ENCODE peak calls at places on chromosome 7, in five cellular contexts. One of them, this sample, is unnamed.
A peak's percentile ranks its signal among the peaks of the same experiment; 100 is the strongest.

GRCh38 chr7:6453737-6454136 is 6.0 kb upstream of the DAGLB start:
- DNase-seq in mesendoderm: no peak
- DNase-seq in pancreas: no peak
- DNase-seq in PC-3: peak; percentile 92
- DNase-seq in CD4-positive, CD25-positive, alpha-beta regulatory T cell: no peak
- DNase-seq in this sample: peak; percentile 96

GRCh38 chr7:46558482-46559193 is 637.6 kb upstream of the IGFBP3 start:
- DNase-seq in mesendoderm: no peak
- DNase-seq in pancreas: no peak
- DNase-seq in CD4-positive, CD25-positive, alpha-beta regulatory T cell: no peak
- DNase-seq in PC-3: peak; percentile 35
- DNase-seq in this sample: no peak

GRCh38 chr7:114885836-114886235 is 36.1 kb upstream of the MDFIC start:
- DNase-seq in mesendoderm: no peak
- DNase-seq in CD4-positive, CD25-positive, alpha-beta regulatory T cell: no peak
- DNase-seq in PC-3: peak; percentile 60
- DNase-seq in pancreas: no peak
- DNase-seq in this sample: no peak

GRCh38 chr7:4819450-4820404 is 42.1 kb downstream of the PAPOLB start:
- DNase-seq in PC-3: no peak
- DNase-seq in mesendoderm: no peak
- DNase-seq in pancreas: no peak
- DNase-seq in CD4-positive, CD25-positive, alpha-beta regulatory T cell: no peak
- DNase-seq in this sample: no peak

GRCh38 chr7:16421333-16422099 is at the start of gene CRPPA:
- DNase-seq in CD4-positive, CD25-positive, alpha-beta regulatory T cell: peak; percentile 54
- DNase-seq in PC-3: no peak
- DNase-seq in mesendoderm: peak; percentile 69
- DNase-seq in pancreas: peak; percentile 38
- DNase-seq in this sample: peak; percentile 74

GRCh38 chr7:101940830-101941229 is 123.4 kb downstream of the CUX1 start:
- DNase-seq in pancreas: no peak
- DNase-seq in CD4-positive, CD25-positive, alpha-beta regulatory T cell: no peak
- DNase-seq in mesendoderm: peak; percentile 93
- DNase-seq in PC-3: no peak
- DNase-seq in this sample: no peak

GRCh38 chr7:112462236-112462635 is 12.0 kb downstream of the IFRD1 start:
- DNase-seq in PC-3: peak; percentile 49
- DNase-seq in CD4-positive, CD25-positive, alpha-beta regulatory T cell: no peak
- DNase-seq in pancreas: peak; percentile 72
- DNase-seq in mesendoderm: no peak
- DNase-seq in this sample: peak; percentile 64

GRCh38 chr7:115678049-115678982 is 352.2 kb downstream of the TFEC start:
- DNase-seq in CD4-positive, CD25-positive, alpha-beta regulatory T cell: no peak
- DNase-seq in mesendoderm: no peak
- DNase-seq in pancreas: peak; percentile 64
- DNase-seq in PC-3: peak; percentile 65
- DNase-seq in this sample: no peak

GRCh38 chr7:159108491-159108890 is 36.2 kb downstream of the VIPR2 start:
- DNase-seq in PC-3: no peak
- DNase-seq in CD4-positive, CD25-positive, alpha-beta regulatory T cell: no peak
- DNase-seq in pancreas: no peak
- DNase-seq in mesendoderm: no peak
- DNase-seq in this sample: no peak

GRCh38 chr7:67671006-67671405 is 674.4 kb downstream of the TYW1 start:
- DNase-seq in CD4-positive, CD25-positive, alpha-beta regulatory T cell: no peak
- DNase-seq in PC-3: no peak
- DNase-seq in mesendoderm: no peak
- DNase-seq in pancreas: no peak
- DNase-seq in this sample: no peak

GRCh38 chr7:91685544-91685943 is 195.0 kb downstream of the MTERF1 start:
- DNase-seq in mesendoderm: no peak
- DNase-seq in pancreas: no peak
- DNase-seq in PC-3: no peak
- DNase-seq in CD4-positive, CD25-positive, alpha-beta regulatory T cell: no peak
- DNase-seq in this sample: no peak

GRCh38 chr7:55048221-55048859 is 29.5 kb downstream of the EGFR start:
- DNase-seq in CD4-positive, CD25-positive, alpha-beta regulatory T cell: no peak
- DNase-seq in PC-3: peak; percentile 23
- DNase-seq in mesendoderm: no peak
- DNase-seq in pancreas: peak; percentile 41
- DNase-seq in this sample: no peak

GRCh38 chr7:94396606-94397005 is 1.9 kb downstream of the COL1A2 start:
- DNase-seq in PC-3: no peak
- DNase-seq in CD4-positive, CD25-positive, alpha-beta regulatory T cell: no peak
- DNase-seq in mesendoderm: no peak
- DNase-seq in pancreas: no peak
- DNase-seq in this sample: no peak

GRCh38 chr7:192035-192649 is at the start of gene FAM20C:
- DNase-seq in PC-3: peak; percentile 75
- DNase-seq in mesendoderm: peak; percentile 61
- DNase-seq in pancreas: peak; percentile 87
- DNase-seq in CD4-positive, CD25-positive, alpha-beta regulatory T cell: peak; percentile 18
- DNase-seq in this sample: peak; percentile 51

GRCh38 chr7:78083466-78084120 is 285.0 kb downstream of the PHTF2 start:
- DNase-seq in mesendoderm: no peak
- DNase-seq in CD4-positive, CD25-positive, alpha-beta regulatory T cell: no peak
- DNase-seq in PC-3: peak; percentile 32
- DNase-seq in pancreas: no peak
- DNase-seq in this sample: peak; percentile 59

GRCh38 chr7:107555893-107556292 is 7.8 kb downstream of the COG5 start:
- DNase-seq in pancreas: no peak
- DNase-seq in PC-3: no peak
- DNase-seq in CD4-positive, CD25-positive, alpha-beta regulatory T cell: no peak
- DNase-seq in mesendoderm: no peak
- DNase-seq in this sample: no peak

GRCh38 chr7:66869660-66870450 is 51.2 kb upstream of the TMEM248 start:
- DNase-seq in mesendoderm: no peak
- DNase-seq in CD4-positive, CD25-positive, alpha-beta regulatory T cell: no peak
- DNase-seq in pancreas: no peak
- DNase-seq in PC-3: no peak
- DNase-seq in this sample: no peak

GRCh38 chr7:107644704-107645083 is 15.9 kb upstream of the SLC26A4 start:
- DNase-seq in pancreas: no peak
- DNase-seq in mesendoderm: no peak
- DNase-seq in CD4-positive, CD25-positive, alpha-beta regulatory T cell: no peak
- DNase-seq in PC-3: no peak
- DNase-seq in this sample: no peak

GRCh38 chr7:503046-503574 is 16.5 kb downstream of the PDGFA start:
- DNase-seq in mesendoderm: no peak
- DNase-seq in PC-3: no peak
- DNase-seq in pancreas: no peak
- DNase-seq in CD4-positive, CD25-positive, alpha-beta regulatory T cell: no peak
- DNase-seq in this sample: no peak

GRCh38 chr7:56079450-56080185 is 13.1 kb downstream of the PHKG1 start:
- DNase-seq in pancreas: peak; percentile 74
- DNase-seq in mesendoderm: peak; percentile 57
- DNase-seq in PC-3: peak; percentile 41
- DNase-seq in CD4-positive, CD25-positive, alpha-beta regulatory T cell: no peak
- DNase-seq in this sample: no peak

GRCh38 chr7:56218510-56218909 is 102.3 kb upstream of the NUPR2 start:
- DNase-seq in CD4-positive, CD25-positive, alpha-beta regulatory T cell: no peak
- DNase-seq in pancreas: no peak
- DNase-seq in PC-3: no peak
- DNase-seq in mesendoderm: no peak
- DNase-seq in this sample: no peak

GRCh38 chr7:14570750-14571607 is 331.6 kb downstream of the DGKB start:
- DNase-seq in mesendoderm: no peak
- DNase-seq in pancreas: no peak
- DNase-seq in PC-3: no peak
- DNase-seq in CD4-positive, CD25-positive, alpha-beta regulatory T cell: no peak
- DNase-seq in this sample: no peak

GRCh38 chr7:6175642-6176041 is 96.8 kb downstream of the CYTH3 start:
- DNase-seq in pancreas: no peak
- DNase-seq in PC-3: peak; percentile 71
- DNase-seq in mesendoderm: no peak
- DNase-seq in CD4-positive, CD25-positive, alpha-beta regulatory T cell: no peak
- DNase-seq in this sample: no peak

GRCh38 chr7:29345590-29345989 is 151.0 kb downstream of the CHN2 start:
- DNase-seq in mesendoderm: peak; percentile 71
- DNase-seq in PC-3: peak; percentile 57
- DNase-seq in CD4-positive, CD25-positive, alpha-beta regulatory T cell: no peak
- DNase-seq in pancreas: peak; percentile 51
- DNase-seq in this sample: no peak

GRCh38 chr7:156156734-156157408 is 344.6 kb upstream of the SHH start:
- DNase-seq in mesendoderm: peak; percentile 74
- DNase-seq in CD4-positive, CD25-positive, alpha-beta regulatory T cell: no peak
- DNase-seq in PC-3: peak; percentile 70
- DNase-seq in pancreas: no peak
- DNase-seq in this sample: no peak

GRCh38 chr7:24665564-24666294 is 91.5 kb downstream of the GSDME start:
- DNase-seq in pancreas: peak; percentile 20
- DNase-seq in mesendoderm: peak; percentile 60
- DNase-seq in PC-3: peak; percentile 71
- DNase-seq in CD4-positive, CD25-positive, alpha-beta regulatory T cell: peak; percentile 68
- DNase-seq in this sample: peak; percentile 28

GRCh38 chr7:38881947-38882684 is 26.9 kb downstream of the VPS41 start:
- DNase-seq in CD4-positive, CD25-positive, alpha-beta regulatory T cell: no peak
- DNase-seq in pancreas: no peak
- DNase-seq in PC-3: no peak
- DNase-seq in mesendoderm: no peak
- DNase-seq in this sample: peak; percentile 73

GRCh38 chr7:111107576-111107975 is 16.6 kb downstream of the LRRN3 start:
- DNase-seq in CD4-positive, CD25-positive, alpha-beta regulatory T cell: no peak
- DNase-seq in PC-3: no peak
- DNase-seq in pancreas: no peak
- DNase-seq in mesendoderm: no peak
- DNase-seq in this sample: no peak

GRCh38 chr7:38736135-38736534 is 105.0 kb upstream of the AMPH start:
- DNase-seq in PC-3: no peak
- DNase-seq in pancreas: no peak
- DNase-seq in mesendoderm: no peak
- DNase-seq in CD4-positive, CD25-positive, alpha-beta regulatory T cell: no peak
- DNase-seq in this sample: no peak

GRCh38 chr7:1938788-1939433 is 268.8 kb downstream of the ELFN1 start:
- DNase-seq in CD4-positive, CD25-positive, alpha-beta regulatory T cell: peak; percentile 60
- DNase-seq in pancreas: no peak
- DNase-seq in mesendoderm: no peak
- DNase-seq in PC-3: no peak
- DNase-seq in this sample: no peak

GRCh38 chr7:5699951-5700384 is 81.5 kb downstream of the RNF216 start:
- DNase-seq in mesendoderm: peak; percentile 56
- DNase-seq in CD4-positive, CD25-positive, alpha-beta regulatory T cell: peak; percentile 62
- DNase-seq in pancreas: no peak
- DNase-seq in PC-3: no peak
- DNase-seq in this sample: no peak

DNA sequence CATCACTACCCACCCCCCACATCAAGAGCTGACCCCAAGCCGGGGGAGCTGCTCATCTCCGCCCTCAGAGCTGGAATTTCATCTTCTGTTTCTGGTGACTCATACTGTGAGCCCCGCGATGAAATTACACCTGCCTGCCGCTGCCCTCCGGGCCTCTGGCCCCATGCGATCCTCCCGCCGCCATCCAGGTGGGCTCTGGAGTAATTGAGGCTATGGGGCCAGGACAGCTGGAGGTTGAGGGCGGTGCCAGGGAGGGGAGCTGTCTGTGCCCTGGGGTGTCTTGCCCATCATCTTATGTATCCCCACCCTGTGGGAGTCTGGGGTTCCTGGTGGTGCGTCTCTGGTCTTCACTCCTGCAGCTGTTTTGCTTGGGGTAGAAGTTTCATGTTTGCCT is 9.0 kb downstream of the GTF2IRD1 start:
- DNase-seq in mesendoderm: no peak
- DNase-seq in CD4-positive, CD25-positive, alpha-beta regulatory T cell: no peak
- DNase-seq in pancreas: no peak
- DNase-seq in PC-3: no peak
- DNase-seq in this sample: no peak
- H3K4me1 ChIP-seq in mesendoderm: no peaks in the 10 kb centered on the region
- H3K4me1 ChIP-seq in CD4-positive, CD25-positive, alpha-beta regulatory T cell: peaks cover 7% of the 10 kb centered on the region
- H3K4me1 ChIP-seq in pancreas: no peaks in the 10 kb centered on the region
- H3K4me1 ChIP-seq in PC-3: peaks cover 6% of the 10 kb centered on the region
- H3K4me1 ChIP-seq in this sample: peaks cover 8% of the 10 kb centered on the region

DNA sequence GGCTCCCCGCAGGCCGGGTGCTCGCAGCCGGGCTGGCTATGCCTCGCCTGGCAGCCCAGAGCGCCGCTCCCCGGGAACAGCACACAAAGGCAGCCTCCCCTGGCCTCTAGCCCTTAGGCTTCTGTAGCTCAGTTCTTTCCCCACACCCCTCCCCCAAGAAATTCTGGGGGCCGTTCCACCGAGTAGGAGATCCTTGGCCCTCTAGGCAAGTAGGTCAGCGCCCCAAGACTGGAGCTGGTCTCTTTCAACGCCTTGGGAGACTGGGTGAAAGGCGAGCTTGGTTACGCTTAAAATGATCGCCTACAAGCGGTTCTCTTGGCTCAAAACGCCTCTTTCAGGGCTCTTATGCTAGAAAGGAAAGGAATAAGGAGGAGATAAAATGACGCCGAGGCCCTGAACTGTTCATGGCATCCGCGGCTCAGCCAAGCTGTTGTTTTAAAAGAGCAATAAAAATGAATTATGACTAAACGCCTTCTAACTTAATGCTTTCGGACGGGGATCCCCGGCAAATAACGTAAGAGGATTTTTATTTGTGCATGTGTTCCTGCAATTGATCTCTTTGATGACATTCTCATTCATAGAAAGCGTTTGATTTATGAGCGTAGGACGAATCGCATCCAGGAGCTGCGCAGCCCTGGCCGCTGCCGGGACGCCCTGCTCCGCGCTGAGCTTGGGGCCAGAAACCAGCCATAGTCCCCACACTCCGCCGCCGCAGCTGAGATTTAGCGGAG is 2.9 kb upstream of the HOXA1 start:
- DNase-seq in pancreas: peak; percentile 15
- DNase-seq in PC-3: peak; percentile 59
- DNase-seq in mesendoderm: peak; percentile 71
- DNase-seq in CD4-positive, CD25-positive, alpha-beta regulatory T cell: no peak
- DNase-seq in this sample: no peak
- H3K27ac ChIP-seq in pancreas: no peak overlapping the region
- H3K27ac ChIP-seq in PC-3: peak overlapping the region; percentile 88
- H3K27ac ChIP-seq in mesendoderm: no peak overlapping the region
- H3K27ac ChIP-seq in CD4-positive, CD25-positive, alpha-beta regulatory T cell: no peak overlapping the region
- H3K27ac ChIP-seq in this sample: peak overlapping the region; percentile 89

GRCh38 chr7:80151274-80151665 is 16.6 kb downstream of the GNAI1 start:
- DNase-seq in PC-3: no peak
- DNase-seq in mesendoderm: no peak
- DNase-seq in CD4-positive, CD25-positive, alpha-beta regulatory T cell: no peak
- DNase-seq in pancreas: no peak
- DNase-seq in this sample: peak; percentile 92

GRCh38 chr7:80154656-80155325 is 20.2 kb downstream of the GNAI1 start:
- DNase-seq in CD4-positive, CD25-positive, alpha-beta regulatory T cell: no peak
- DNase-seq in PC-3: no peak
- DNase-seq in mesendoderm: no peak
- DNase-seq in pancreas: no peak
- DNase-seq in this sample: no peak

GRCh38 chr7:80153446-80153845 is 18.8 kb downstream of the GNAI1 start:
- DNase-seq in CD4-positive, CD25-positive, alpha-beta regulatory T cell: no peak
- DNase-seq in pancreas: no peak
- DNase-seq in PC-3: no peak
- DNase-seq in mesendoderm: peak; percentile 44
- DNase-seq in this sample: no peak

GRCh38 chr7:80159802-80160201 is 25.2 kb downstream of the GNAI1 start:
- DNase-seq in pancreas: no peak
- DNase-seq in CD4-positive, CD25-positive, alpha-beta regulatory T cell: no peak
- DNase-seq in mesendoderm: no peak
- DNase-seq in PC-3: no peak
- DNase-seq in this sample: no peak

GRCh38 chr7:80155374-80155773 is 20.7 kb downstream of the GNAI1 start:
- DNase-seq in mesendoderm: no peak
- DNase-seq in pancreas: no peak
- DNase-seq in CD4-positive, CD25-positive, alpha-beta regulatory T cell: no peak
- DNase-seq in PC-3: no peak
- DNase-seq in this sample: no peak
- H3K4me1 ChIP-seq in mesendoderm: peaks cover 6% of the 10 kb centered on the region
- H3K4me1 ChIP-seq in pancreas: peaks cover 8% of the 10 kb centered on the region
- H3K4me1 ChIP-seq in CD4-positive, CD25-positive, alpha-beta regulatory T cell: no peaks in the 10 kb centered on the region
- H3K4me1 ChIP-seq in PC-3: peaks cover 11% of the 10 kb centered on the region
- H3K4me1 ChIP-seq in this sample: peaks cover 30% of the 10 kb centered on the region

GRCh38 chr7:21352540-21353387 is 75.1 kb upstream of the SP4 start:
- DNase-seq in PC-3: no peak
- DNase-seq in pancreas: no peak
- DNase-seq in mesendoderm: no peak
- DNase-seq in CD4-positive, CD25-positive, alpha-beta regulatory T cell: peak; percentile 92
- DNase-seq in this sample: no peak
- H3K27ac ChIP-seq in PC-3: no peak overlapping the region
- H3K27ac ChIP-seq in pancreas: no peak overlapping the region
- H3K27ac ChIP-seq in mesendoderm: no peak overlapping the region
- H3K27ac ChIP-seq in CD4-positive, CD25-positive, alpha-beta regulatory T cell: peak overlapping the region; percentile 75
- H3K27ac ChIP-seq in this sample: no peak overlapping the region

This sample was measured in foreskin keratinocyte.